ENCODE peak calls at places on chromosomes 16 and 17, in ten cellular contexts. One of them, this sample, is unnamed.

GRCh38 chr17:5587431-5588032 is 3.2 kb upstream of the NLRP1 start:
- DNase-seq in RWPE1: peak; percentile 67
- DNase-seq in thoracic aorta: no peak
- DNase-seq in HCT116: peak; percentile 68
- DNase-seq in progenitor cell of endocrine pancreas: no peak
- DNase-seq in brain microvascular endothelial cell: peak; percentile 42
- DNase-seq in mesothelial cell of epicardium: peak; percentile 57
- DNase-seq in astrocyte of the spinal cord: peak; percentile 74
- DNase-seq in right atrium auricular region: no peak
- DNase-seq in epithelial cell of proximal tubule: no peak
- DNase-seq in this sample: no peak

GRCh38 chr17:82037889-82038195 is 345 bp upstream of the DCXR start:
- DNase-seq in right atrium auricular region: no peak
- DNase-seq in astrocyte of the spinal cord: no peak
- DNase-seq in RWPE1: no peak
- DNase-seq in brain microvascular endothelial cell: no peak
- DNase-seq in mesothelial cell of epicardium: no peak
- DNase-seq in progenitor cell of endocrine pancreas: no peak
- DNase-seq in epithelial cell of proximal tubule: no peak
- DNase-seq in thoracic aorta: no peak
- DNase-seq in HCT116: no peak
- DNase-seq in this sample: no peak

GRCh38 chr17:71764507-71764906 is 356.3 kb upstream of the SOX9 start:
- DNase-seq in thoracic aorta: no peak
- DNase-seq in epithelial cell of proximal tubule: no peak
- DNase-seq in progenitor cell of endocrine pancreas: peak; percentile 13
- DNase-seq in right atrium auricular region: no peak
- DNase-seq in brain microvascular endothelial cell: peak; percentile 15
- DNase-seq in HCT116: peak; percentile 62
- DNase-seq in astrocyte of the spinal cord: peak; percentile 8
- DNase-seq in mesothelial cell of epicardium: no peak
- DNase-seq in RWPE1: peak; percentile 3
- DNase-seq in this sample: no peak

GRCh38 chr16:58885528-58886170 is 151.5 kb upstream of the GOT2 start:
- DNase-seq in astrocyte of the spinal cord: no peak
- DNase-seq in right atrium auricular region: no peak
- DNase-seq in brain microvascular endothelial cell: no peak
- DNase-seq in progenitor cell of endocrine pancreas: no peak
- DNase-seq in RWPE1: no peak
- DNase-seq in epithelial cell of proximal tubule: no peak
- DNase-seq in HCT116: no peak
- DNase-seq in thoracic aorta: no peak
- DNase-seq in mesothelial cell of epicardium: no peak
- DNase-seq in this sample: no peak

GRCh38 chr17:55688057-55688456 is 34.6 kb downstream of the TMEM100 start:
- DNase-seq in right atrium auricular region: no peak
- DNase-seq in HCT116: no peak
- DNase-seq in brain microvascular endothelial cell: no peak
- DNase-seq in mesothelial cell of epicardium: no peak
- DNase-seq in epithelial cell of proximal tubule: no peak
- DNase-seq in RWPE1: no peak
- DNase-seq in thoracic aorta: no peak
- DNase-seq in progenitor cell of endocrine pancreas: no peak
- DNase-seq in astrocyte of the spinal cord: no peak
- DNase-seq in this sample: no peak

GRCh38 chr17:34638526-34639260 is 59.3 kb downstream of the TMEM132E start:
- DNase-seq in astrocyte of the spinal cord: no peak
- DNase-seq in HCT116: no peak
- DNase-seq in thoracic aorta: no peak
- DNase-seq in epithelial cell of proximal tubule: no peak
- DNase-seq in brain microvascular endothelial cell: no peak
- DNase-seq in RWPE1: no peak
- DNase-seq in mesothelial cell of epicardium: no peak
- DNase-seq in right atrium auricular region: no peak
- DNase-seq in progenitor cell of endocrine pancreas: no peak
- DNase-seq in this sample: no peak

GRCh38 chr17:17021194-17021863 is 20.9 kb upstream of the MPRIP start:
- DNase-seq in HCT116: no peak
- DNase-seq in thoracic aorta: peak; percentile 72
- DNase-seq in epithelial cell of proximal tubule: no peak
- DNase-seq in brain microvascular endothelial cell: no peak
- DNase-seq in astrocyte of the spinal cord: no peak
- DNase-seq in RWPE1: no peak
- DNase-seq in progenitor cell of endocrine pancreas: no peak
- DNase-seq in mesothelial cell of epicardium: no peak
- DNase-seq in right atrium auricular region: peak; percentile 86
- DNase-seq in this sample: no peak

GRCh38 chr17:80455784-80456183 is 20.6 kb downstream of the NPTX1 start:
- DNase-seq in mesothelial cell of epicardium: no peak
- DNase-seq in right atrium auricular region: no peak
- DNase-seq in brain microvascular endothelial cell: no peak
- DNase-seq in epithelial cell of proximal tubule: no peak
- DNase-seq in thoracic aorta: no peak
- DNase-seq in RWPE1: no peak
- DNase-seq in HCT116: no peak
- DNase-seq in progenitor cell of endocrine pancreas: no peak
- DNase-seq in astrocyte of the spinal cord: no peak
- DNase-seq in this sample: no peak

GRCh38 chr17:48549909-48550308 is 5.0 kb upstream of the HOXB2 start:
- DNase-seq in epithelial cell of proximal tubule: no peak
- DNase-seq in astrocyte of the spinal cord: peak; percentile 59
- DNase-seq in mesothelial cell of epicardium: no peak
- DNase-seq in progenitor cell of endocrine pancreas: no peak
- DNase-seq in thoracic aorta: no peak
- DNase-seq in HCT116: no peak
- DNase-seq in brain microvascular endothelial cell: no peak
- DNase-seq in RWPE1: no peak
- DNase-seq in right atrium auricular region: no peak
- DNase-seq in this sample: no peak

GRCh38 chr16:16096161-16096857 is 127.0 kb downstream of the ABCC6 start:
- DNase-seq in epithelial cell of proximal tubule: no peak
- DNase-seq in mesothelial cell of epicardium: no peak
- DNase-seq in right atrium auricular region: no peak
- DNase-seq in astrocyte of the spinal cord: peak; percentile 56
- DNase-seq in RWPE1: no peak
- DNase-seq in HCT116: no peak
- DNase-seq in brain microvascular endothelial cell: peak; percentile 44
- DNase-seq in progenitor cell of endocrine pancreas: no peak
- DNase-seq in thoracic aorta: peak; percentile 49
- DNase-seq in this sample: no peak

GRCh38 chr16:22684282-22685161 is 129.4 kb upstream of the HS3ST2 start:
- DNase-seq in progenitor cell of endocrine pancreas: no peak
- DNase-seq in HCT116: no peak
- DNase-seq in mesothelial cell of epicardium: no peak
- DNase-seq in RWPE1: no peak
- DNase-seq in astrocyte of the spinal cord: peak; percentile 29
- DNase-seq in thoracic aorta: no peak
- DNase-seq in right atrium auricular region: no peak
- DNase-seq in brain microvascular endothelial cell: no peak
- DNase-seq in epithelial cell of proximal tubule: no peak
- DNase-seq in this sample: no peak

GRCh38 chr17:8628609-8629169 is 1.8 kb downstream of the MYH10 start:
- DNase-seq in HCT116: no peak
- DNase-seq in right atrium auricular region: no peak
- DNase-seq in brain microvascular endothelial cell: no peak
- DNase-seq in RWPE1: no peak
- DNase-seq in astrocyte of the spinal cord: peak; percentile 21
- DNase-seq in thoracic aorta: no peak
- DNase-seq in mesothelial cell of epicardium: no peak
- DNase-seq in progenitor cell of endocrine pancreas: no peak
- DNase-seq in epithelial cell of proximal tubule: no peak
- DNase-seq in this sample: no peak

GRCh38 chr17:42673885-42674754 is 2.7 kb downstream of the PLEKHH3 start:
- DNase-seq in progenitor cell of endocrine pancreas: no peak
- DNase-seq in RWPE1: peak; percentile 52
- DNase-seq in HCT116: no peak
- DNase-seq in astrocyte of the spinal cord: peak; percentile 62
- DNase-seq in epithelial cell of proximal tubule: no peak
- DNase-seq in thoracic aorta: no peak
- DNase-seq in brain microvascular endothelial cell: no peak
- DNase-seq in mesothelial cell of epicardium: no peak
- DNase-seq in right atrium auricular region: peak; percentile 71
- DNase-seq in this sample: no peak
- TF ChIP-seq CTCF in progenitor cell of endocrine pancreas: peak; percentile 55
- TF ChIP-seq CTCF in RWPE1: peak; percentile 54
- TF ChIP-seq CTCF in HCT116: peak; percentile 64
- TF ChIP-seq CTCF in astrocyte of the spinal cord: peak; percentile 68
- TF ChIP-seq CTCF in epithelial cell of proximal tubule: peak; percentile 48
- TF ChIP-seq CTCF in thoracic aorta: peak; percentile 41
- TF ChIP-seq CTCF in brain microvascular endothelial cell: peak; percentile 77
- TF ChIP-seq CTCF in mesothelial cell of epicardium: peak; percentile 33
- TF ChIP-seq CTCF in right atrium auricular region: peak; percentile 49
- TF ChIP-seq CTCF in this sample: peak; percentile 62

GRCh38 chr17:2779545-2779944 is 16.7 kb upstream of the RAP1GAP2 start:
- DNase-seq in astrocyte of the spinal cord: no peak
- DNase-seq in progenitor cell of endocrine pancreas: no peak
- DNase-seq in epithelial cell of proximal tubule: no peak
- DNase-seq in right atrium auricular region: no peak
- DNase-seq in brain microvascular endothelial cell: no peak
- DNase-seq in RWPE1: no peak
- DNase-seq in HCT116: no peak
- DNase-seq in mesothelial cell of epicardium: no peak
- DNase-seq in thoracic aorta: no peak
- DNase-seq in this sample: no peak

GRCh38 chr17:2780256-2780655 is 16.0 kb upstream of the RAP1GAP2 start:
- DNase-seq in brain microvascular endothelial cell: no peak
- DNase-seq in epithelial cell of proximal tubule: no peak
- DNase-seq in HCT116: no peak
- DNase-seq in astrocyte of the spinal cord: no peak
- DNase-seq in progenitor cell of endocrine pancreas: no peak
- DNase-seq in right atrium auricular region: no peak
- DNase-seq in thoracic aorta: no peak
- DNase-seq in RWPE1: no peak
- DNase-seq in mesothelial cell of epicardium: no peak
- DNase-seq in this sample: no peak

GRCh38 chr17:2776589-2777241 is 19.5 kb upstream of the RAP1GAP2 start:
- DNase-seq in RWPE1: no peak
- DNase-seq in right atrium auricular region: no peak
- DNase-seq in epithelial cell of proximal tubule: no peak
- DNase-seq in mesothelial cell of epicardium: peak; percentile 65
- DNase-seq in astrocyte of the spinal cord: no peak
- DNase-seq in thoracic aorta: no peak
- DNase-seq in brain microvascular endothelial cell: no peak
- DNase-seq in progenitor cell of endocrine pancreas: peak; percentile 82
- DNase-seq in HCT116: no peak
- DNase-seq in this sample: no peak

GRCh38 chr17:2778489-2778888 is 17.7 kb upstream of the RAP1GAP2 start:
- DNase-seq in mesothelial cell of epicardium: no peak
- DNase-seq in astrocyte of the spinal cord: no peak
- DNase-seq in brain microvascular endothelial cell: no peak
- DNase-seq in right atrium auricular region: no peak
- DNase-seq in progenitor cell of endocrine pancreas: no peak
- DNase-seq in RWPE1: no peak
- DNase-seq in HCT116: no peak
- DNase-seq in thoracic aorta: no peak
- DNase-seq in epithelial cell of proximal tubule: no peak
- DNase-seq in this sample: no peak

GRCh38 chr17:2777242-2777867 is 18.9 kb upstream of the RAP1GAP2 start:
- DNase-seq in progenitor cell of endocrine pancreas: no peak
- DNase-seq in thoracic aorta: no peak
- DNase-seq in epithelial cell of proximal tubule: no peak
- DNase-seq in right atrium auricular region: no peak
- DNase-seq in RWPE1: no peak
- DNase-seq in astrocyte of the spinal cord: no peak
- DNase-seq in HCT116: no peak
- DNase-seq in brain microvascular endothelial cell: no peak
- DNase-seq in mesothelial cell of epicardium: peak; percentile 39
- DNase-seq in this sample: no peak
- TF ChIP-seq CTCF in progenitor cell of endocrine pancreas: no peak
- TF ChIP-seq CTCF in thoracic aorta: no peak
- TF ChIP-seq CTCF in epithelial cell of proximal tubule: no peak
- TF ChIP-seq CTCF in right atrium auricular region: no peak
- TF ChIP-seq CTCF in RWPE1: no peak
- TF ChIP-seq CTCF in astrocyte of the spinal cord: no peak
- TF ChIP-seq CTCF in HCT116: no peak
- TF ChIP-seq CTCF in brain microvascular endothelial cell: no peak
- TF ChIP-seq CTCF in mesothelial cell of epicardium: no peak
- TF ChIP-seq CTCF in this sample: no peak

DNA sequence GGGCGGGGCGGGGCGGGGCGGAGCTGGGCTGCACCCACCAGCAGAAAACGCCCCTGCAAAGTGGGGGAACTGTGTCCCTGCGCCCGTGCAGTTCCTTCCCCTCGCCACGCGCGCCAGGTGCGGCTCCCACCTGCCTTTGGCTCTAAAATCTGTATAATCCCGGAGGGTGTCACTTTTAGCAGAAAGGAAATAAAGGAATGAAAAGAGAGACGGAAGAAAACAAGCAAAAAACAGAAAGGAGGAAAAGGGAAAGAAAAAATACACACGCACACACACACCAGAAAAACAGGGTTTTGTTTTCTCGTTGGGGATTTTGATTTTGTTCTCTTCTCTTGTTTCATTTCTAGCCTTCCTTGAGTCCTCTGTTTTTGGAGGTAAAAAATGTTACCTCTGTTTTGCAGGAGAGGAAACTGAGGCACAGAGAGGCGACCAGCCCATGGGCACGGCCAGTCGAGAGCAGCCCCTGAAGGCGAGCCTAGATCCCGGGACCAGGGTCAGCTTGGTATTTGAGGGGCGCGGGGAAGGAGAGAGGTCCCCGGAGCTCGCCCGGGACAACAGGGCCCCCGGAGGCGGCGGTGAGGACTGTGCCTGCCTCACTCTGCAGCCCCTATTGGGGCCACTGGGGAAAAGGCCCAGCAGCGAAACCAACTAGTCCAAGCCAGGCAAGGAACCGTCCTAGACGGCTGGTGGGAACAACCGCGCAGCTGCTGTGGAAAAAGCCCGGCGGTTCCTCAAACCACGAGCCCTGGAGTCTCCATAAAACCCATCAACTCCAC is 594 bp upstream of the CARHSP1 start:
- DNase-seq in thoracic aorta: no peak
- DNase-seq in mesothelial cell of epicardium: no peak
- DNase-seq in progenitor cell of endocrine pancreas: no peak
- DNase-seq in right atrium auricular region: no peak
- DNase-seq in brain microvascular endothelial cell: no peak
- DNase-seq in RWPE1: no peak
- DNase-seq in HCT116: no peak
- DNase-seq in epithelial cell of proximal tubule: no peak
- DNase-seq in astrocyte of the spinal cord: no peak
- DNase-seq in this sample: no peak
- TF ChIP-seq CTCF in thoracic aorta: no peak
- TF ChIP-seq CTCF in mesothelial cell of epicardium: no peak
- TF ChIP-seq CTCF in progenitor cell of endocrine pancreas: peak; percentile 31
- TF ChIP-seq CTCF in right atrium auricular region: no peak
- TF ChIP-seq CTCF in brain microvascular endothelial cell: peak; percentile 12
- TF ChIP-seq CTCF in RWPE1: no peak
- TF ChIP-seq CTCF in HCT116: peak; percentile 7
- TF ChIP-seq CTCF in epithelial cell of proximal tubule: no peak
- TF ChIP-seq CTCF in astrocyte of the spinal cord: no peak
- TF ChIP-seq CTCF in this sample: peak; percentile 59

GRCh38 chr17:77009877-77010276 is 130.9 kb upstream of the SEC14L1 start:
- DNase-seq in mesothelial cell of epicardium: no peak
- DNase-seq in epithelial cell of proximal tubule: no peak
- DNase-seq in RWPE1: no peak
- DNase-seq in astrocyte of the spinal cord: no peak
- DNase-seq in HCT116: no peak
- DNase-seq in brain microvascular endothelial cell: no peak
- DNase-seq in right atrium auricular region: no peak
- DNase-seq in thoracic aorta: no peak
- DNase-seq in progenitor cell of endocrine pancreas: no peak
- DNase-seq in this sample: no peak

GRCh38 chr17:77010667-77011066 is 130.1 kb upstream of the SEC14L1 start:
- DNase-seq in progenitor cell of endocrine pancreas: no peak
- DNase-seq in mesothelial cell of epicardium: no peak
- DNase-seq in right atrium auricular region: no peak
- DNase-seq in RWPE1: no peak
- DNase-seq in HCT116: no peak
- DNase-seq in astrocyte of the spinal cord: no peak
- DNase-seq in thoracic aorta: no peak
- DNase-seq in brain microvascular endothelial cell: no peak
- DNase-seq in epithelial cell of proximal tubule: no peak
- DNase-seq in this sample: no peak

GRCh38 chr17:77011173-77012011 is 129.4 kb upstream of the SEC14L1 start:
- DNase-seq in progenitor cell of endocrine pancreas: no peak
- DNase-seq in epithelial cell of proximal tubule: no peak
- DNase-seq in mesothelial cell of epicardium: no peak
- DNase-seq in thoracic aorta: no peak
- DNase-seq in HCT116: peak; percentile 48
- DNase-seq in brain microvascular endothelial cell: peak; percentile 46
- DNase-seq in RWPE1: peak; percentile 16
- DNase-seq in astrocyte of the spinal cord: peak; percentile 49
- DNase-seq in right atrium auricular region: no peak
- DNase-seq in this sample: no peak
- TF ChIP-seq CTCF in progenitor cell of endocrine pancreas: peak; percentile 69
- TF ChIP-seq CTCF in epithelial cell of proximal tubule: peak; percentile 84
- TF ChIP-seq CTCF in mesothelial cell of epicardium: peak; percentile 48
- TF ChIP-seq CTCF in thoracic aorta: no peak
- TF ChIP-seq CTCF in HCT116: peak; percentile 88
- TF ChIP-seq CTCF in brain microvascular endothelial cell: peak; percentile 72
- TF ChIP-seq CTCF in RWPE1: peak; percentile 71
- TF ChIP-seq CTCF in astrocyte of the spinal cord: peak; percentile 77
- TF ChIP-seq CTCF in right atrium auricular region: no peak
- TF ChIP-seq CTCF in this sample: peak; percentile 79